ENCODE peak calls at places on chromosomes 2 and 18, in six cellular contexts. Y is NCI-H2029; T is AG09319; J is SHP77; X is activated CD4-positive, alpha-beta T cell treated with anti-CD3 and anti-CD28 coated beads, Interleukin-2, amount 10 ng/mL, durations not matched to agents 7 days and 5 days; L is astrocyte of the spinal cord. Q is an unnamed sample.

GRCh38 chr2:188189356-188189755 is 102.3 kb upstream of the GULP1 start:
- DNase-seq in X (no peak), Y (no peak), L (peak), J (no peak), T (no peak), Q (no peak)

GRCh38 chr2:127770973-127771735 is 39.8 kb downstream of the WDR33 start:
- DNase-seq in T (peak), Y (no peak), L (peak), X (no peak), J (no peak), Q (peak)

GRCh38 chr2:99278793-99279291 is 22.2 kb downstream of the LYG1 start:
- DNase-seq in J (no peak), Y (peak), L (peak), T (peak), X (no peak), Q (no peak)

GRCh38 chr2:176911-177310 is 86.9 kb downstream of the SH3YL1 start:
- DNase-seq in L (no peak), X (no peak), Y (no peak), T (no peak), J (no peak), Q (no peak)

GRCh38 chr2:69554981-69555380 is 88.6 kb downstream of the AAK1 start:
- DNase-seq in Y (no peak), L (no peak), X (no peak), J (no peak), T (no peak), Q (no peak)

GRCh38 chr2:238242731-238243495 is 3.1 kb upstream of the HES6 start:
- DNase-seq in J (peak), Y (peak), X (no peak), T (no peak), L (no peak), Q (no peak)

GRCh38 chr18:79366177-79367094 is 29.3 kb upstream of the NFATC1 start:
- DNase-seq in X (no peak), Y (no peak), T (peak), L (peak), J (no peak), Q (no peak)

GRCh38 chr2:201203916-201204654 is 21.1 kb downstream of the CASP10 start:
- DNase-seq in L (peak), X (no peak), Y (no peak), T (peak), J (no peak), Q (no peak)

GRCh38 chr2:235216901-235217300 is 265.1 kb downstream of the SH3BP4 start:
- DNase-seq in J (no peak), T (no peak), X (no peak), L (peak), Y (no peak), Q (no peak)

GRCh38 chr2:117917223-117917917 is 96.5 kb downstream of the CCDC93 start:
- DNase-seq in L (no peak), J (no peak), T (no peak), X (no peak), Y (no peak), Q (no peak)

GRCh38 chr2:241363316-241363879 is 7.3 kb downstream of the FARP2 start:
- DNase-seq in T (no peak), X (no peak), J (no peak), L (no peak), Y (peak), Q (no peak)

GRCh38 chr2:159615187-159615935 is 987 bp downstream of the BAZ2B start:
- DNase-seq in J (peak), X (peak), L (peak), Y (peak), T (peak), Q (peak)

GRCh38 chr18:36672437-36673344 is 156.1 kb downstream of the TPGS2 start:
- DNase-seq in L (peak), J (peak), T (peak), Y (peak), X (no peak), Q (peak)

GRCh38 chr2:151339168-151339567 is 18.2 kb upstream of the TNFAIP6 start:
- DNase-seq in L (peak), X (no peak), T (no peak), Y (no peak), J (no peak), Q (no peak)

GRCh38 chr18:12968115-12968514 is 20.3 kb downstream of the SEH1L start:
- DNase-seq in J (no peak), Y (no peak), X (no peak), T (no peak), L (no peak), Q (no peak)

Q was measured in SIG-M5.